ENCODE peak calls at places on chromosome 21, in nine cellular contexts. One of them, this sample, is unnamed.

GRCh38 chr21:21682172-21682571 is 684.0 kb downstream of the NCAM2 start:
- DNase-seq in heart right ventricle: no peak
- DNase-seq in BJ: peak; percentile 31
- DNase-seq in brain microvascular endothelial cell: peak; percentile 0
- DNase-seq in DND-41: no peak
- DNase-seq in osteoblast: no peak
- DNase-seq in mucosa of descending colon: no peak
- DNase-seq in AG04450: no peak
- DNase-seq in endothelial cell of umbilical vein: no peak
- DNase-seq in this sample: peak; percentile 37

GRCh38 chr21:35376406-35377135 is 327.5 kb upstream of the RUNX1 start:
- DNase-seq in DND-41: no peak
- DNase-seq in BJ: no peak
- DNase-seq in heart right ventricle: no peak
- DNase-seq in AG04450: no peak
- DNase-seq in osteoblast: no peak
- DNase-seq in endothelial cell of umbilical vein: peak; percentile 15
- DNase-seq in mucosa of descending colon: no peak
- DNase-seq in brain microvascular endothelial cell: no peak
- DNase-seq in this sample: no peak

GRCh38 chr21:38273745-38274544 is 17.2 kb downstream of the KCNJ15 start:
- DNase-seq in mucosa of descending colon: no peak
- DNase-seq in heart right ventricle: no peak
- DNase-seq in DND-41: no peak
- DNase-seq in BJ: no peak
- DNase-seq in brain microvascular endothelial cell: no peak
- DNase-seq in osteoblast: no peak
- DNase-seq in endothelial cell of umbilical vein: no peak
- DNase-seq in AG04450: peak; percentile 63
- DNase-seq in this sample: no peak

GRCh38 chr21:36419996-36420395 is 34.8 kb downstream of the CHAF1B start:
- DNase-seq in heart right ventricle: peak; percentile 85
- DNase-seq in BJ: peak; percentile 36
- DNase-seq in AG04450: peak; percentile 84
- DNase-seq in DND-41: peak; percentile 51
- DNase-seq in endothelial cell of umbilical vein: peak; percentile 93
- DNase-seq in mucosa of descending colon: peak; percentile 75
- DNase-seq in brain microvascular endothelial cell: peak; percentile 85
- DNase-seq in osteoblast: peak; percentile 97
- DNase-seq in this sample: peak; percentile 75

GRCh38 chr21:36437745-36438128 is 42.2 kb downstream of the CLDN14 start:
- DNase-seq in mucosa of descending colon: no peak
- DNase-seq in BJ: peak; percentile 40
- DNase-seq in heart right ventricle: no peak
- DNase-seq in DND-41: no peak
- DNase-seq in AG04450: peak; percentile 49
- DNase-seq in endothelial cell of umbilical vein: peak; percentile 74
- DNase-seq in osteoblast: no peak
- DNase-seq in brain microvascular endothelial cell: peak; percentile 97
- DNase-seq in this sample: no peak

GRCh38 chr21:29867796-29868195 is 72.0 kb downstream of the GRIK1 start:
- DNase-seq in heart right ventricle: no peak
- DNase-seq in mucosa of descending colon: no peak
- DNase-seq in AG04450: no peak
- DNase-seq in endothelial cell of umbilical vein: no peak
- DNase-seq in osteoblast: no peak
- DNase-seq in brain microvascular endothelial cell: no peak
- DNase-seq in BJ: no peak
- DNase-seq in DND-41: no peak
- DNase-seq in this sample: no peak

GRCh38 chr21:17388226-17388625 is 124.6 kb upstream of the CXADR start:
- DNase-seq in endothelial cell of umbilical vein: no peak
- DNase-seq in BJ: no peak
- DNase-seq in DND-41: no peak
- DNase-seq in heart right ventricle: no peak
- DNase-seq in mucosa of descending colon: no peak
- DNase-seq in brain microvascular endothelial cell: no peak
- DNase-seq in osteoblast: no peak
- DNase-seq in AG04450: no peak
- DNase-seq in this sample: no peak

GRCh38 chr21:37645848-37646247 is 270.4 kb downstream of the KCNJ6 start:
- DNase-seq in DND-41: no peak
- DNase-seq in mucosa of descending colon: no peak
- DNase-seq in heart right ventricle: no peak
- DNase-seq in AG04450: no peak
- DNase-seq in BJ: no peak
- DNase-seq in endothelial cell of umbilical vein: no peak
- DNase-seq in osteoblast: no peak
- DNase-seq in brain microvascular endothelial cell: no peak
- DNase-seq in this sample: no peak

GRCh38 chr21:31636874-31637273 is 22.6 kb upstream of the SOD1 start:
- DNase-seq in DND-41: no peak
- DNase-seq in AG04450: no peak
- DNase-seq in endothelial cell of umbilical vein: no peak
- DNase-seq in BJ: no peak
- DNase-seq in heart right ventricle: no peak
- DNase-seq in osteoblast: no peak
- DNase-seq in mucosa of descending colon: no peak
- DNase-seq in brain microvascular endothelial cell: no peak
- DNase-seq in this sample: no peak

GRCh38 chr21:39392981-39393380 is 44.1 kb upstream of the HMGN1 start:
- DNase-seq in endothelial cell of umbilical vein: no peak
- DNase-seq in brain microvascular endothelial cell: no peak
- DNase-seq in DND-41: no peak
- DNase-seq in mucosa of descending colon: no peak
- DNase-seq in heart right ventricle: no peak
- DNase-seq in AG04450: no peak
- DNase-seq in osteoblast: no peak
- DNase-seq in BJ: no peak
- DNase-seq in this sample: no peak

GRCh38 chr21:29258626-29259335 is 39.9 kb upstream of the BACH1 start:
- DNase-seq in osteoblast: peak; percentile 47
- DNase-seq in endothelial cell of umbilical vein: peak; percentile 61
- DNase-seq in brain microvascular endothelial cell: peak; percentile 50
- DNase-seq in DND-41: no peak
- DNase-seq in heart right ventricle: no peak
- DNase-seq in AG04450: peak; percentile 47
- DNase-seq in mucosa of descending colon: no peak
- DNase-seq in BJ: peak; percentile 71
- DNase-seq in this sample: peak; percentile 50

GRCh38 chr21:30194701-30195299 is 21.1 kb downstream of the CLDN8 start:
- DNase-seq in osteoblast: no peak
- DNase-seq in heart right ventricle: no peak
- DNase-seq in BJ: no peak
- DNase-seq in DND-41: peak; percentile 10
- DNase-seq in mucosa of descending colon: no peak
- DNase-seq in AG04450: no peak
- DNase-seq in brain microvascular endothelial cell: peak; percentile 37
- DNase-seq in endothelial cell of umbilical vein: no peak
- DNase-seq in this sample: peak; percentile 1

GRCh38 chr21:33855190-33855589 is 60.4 kb downstream of the ATP5PO start:
- DNase-seq in osteoblast: no peak
- DNase-seq in heart right ventricle: no peak
- DNase-seq in mucosa of descending colon: no peak
- DNase-seq in AG04450: no peak
- DNase-seq in brain microvascular endothelial cell: no peak
- DNase-seq in DND-41: no peak
- DNase-seq in BJ: no peak
- DNase-seq in endothelial cell of umbilical vein: no peak
- DNase-seq in this sample: no peak
- TF ChIP-seq CTCF in osteoblast: no peak
- TF ChIP-seq CTCF in heart right ventricle: no peak
- TF ChIP-seq CTCF in mucosa of descending colon: no peak
- TF ChIP-seq CTCF in AG04450: peak; percentile 23
- TF ChIP-seq CTCF in brain microvascular endothelial cell: peak; percentile 40
- TF ChIP-seq CTCF in DND-41: peak; percentile 43
- TF ChIP-seq CTCF in BJ: no peak
- TF ChIP-seq CTCF in endothelial cell of umbilical vein: no peak
- TF ChIP-seq CTCF in this sample: peak; percentile 41

GRCh38 chr21:43786423-43787179 is 2.8 kb upstream of the RRP1 start:
- DNase-seq in mucosa of descending colon: no peak
- DNase-seq in DND-41: no peak
- DNase-seq in brain microvascular endothelial cell: no peak
- DNase-seq in osteoblast: no peak
- DNase-seq in BJ: no peak
- DNase-seq in AG04450: no peak
- DNase-seq in heart right ventricle: no peak
- DNase-seq in endothelial cell of umbilical vein: no peak
- DNase-seq in this sample: no peak
- H3K4me3 ChIP-seq in mucosa of descending colon: no peak overlapping the region
- H3K4me3 ChIP-seq in DND-41: no peak overlapping the region
- H3K4me3 ChIP-seq in brain microvascular endothelial cell: no peak overlapping the region
- H3K4me3 ChIP-seq in osteoblast: no peak overlapping the region
- H3K4me3 ChIP-seq in BJ: no peak overlapping the region
- H3K4me3 ChIP-seq in AG04450: no peak overlapping the region
- H3K4me3 ChIP-seq in heart right ventricle: no peak overlapping the region
- H3K4me3 ChIP-seq in endothelial cell of umbilical vein: no peak overlapping the region
- H3K4me3 ChIP-seq in this sample: no peak overlapping the region

GRCh38 chr21:44755227-44755626 is 43.9 kb upstream of the TSPEAR start:
- DNase-seq in BJ: no peak
- DNase-seq in brain microvascular endothelial cell: peak; percentile 50
- DNase-seq in endothelial cell of umbilical vein: peak; percentile 85
- DNase-seq in DND-41: no peak
- DNase-seq in heart right ventricle: no peak
- DNase-seq in osteoblast: peak; percentile 79
- DNase-seq in mucosa of descending colon: no peak
- DNase-seq in AG04450: no peak
- DNase-seq in this sample: no peak
- TF ChIP-seq CTCF in BJ: peak; percentile 41
- TF ChIP-seq CTCF in brain microvascular endothelial cell: no peak
- TF ChIP-seq CTCF in endothelial cell of umbilical vein: no peak
- TF ChIP-seq CTCF in DND-41: no peak
- TF ChIP-seq CTCF in heart right ventricle: no peak
- TF ChIP-seq CTCF in osteoblast: no peak
- TF ChIP-seq CTCF in mucosa of descending colon: no peak
- TF ChIP-seq CTCF in AG04450: peak; percentile 26
- TF ChIP-seq CTCF in this sample: peak; percentile 17

DNA sequence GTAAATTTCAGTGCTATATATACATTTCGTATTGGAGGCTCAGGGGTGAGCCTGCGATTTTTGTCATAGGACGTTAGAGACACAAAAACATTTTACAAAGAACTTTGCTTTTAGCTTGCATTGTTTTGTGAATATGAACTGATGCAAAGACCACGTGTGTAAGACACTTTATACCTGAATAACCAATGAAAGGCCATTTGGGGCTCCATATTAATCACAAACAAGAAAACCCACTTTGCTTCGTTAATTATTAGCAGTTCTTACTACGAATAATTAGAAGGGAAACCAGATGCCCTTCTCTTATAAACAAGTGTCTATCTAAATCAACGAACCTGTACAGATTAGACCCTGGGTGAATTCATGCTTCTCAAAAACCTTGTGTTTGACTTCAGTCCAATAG is 1.1 kb downstream of the CYYR1 start:
- DNase-seq in brain microvascular endothelial cell: no peak
- DNase-seq in endothelial cell of umbilical vein: peak; percentile 67
- DNase-seq in heart right ventricle: no peak
- DNase-seq in osteoblast: no peak
- DNase-seq in mucosa of descending colon: no peak
- DNase-seq in BJ: no peak
- DNase-seq in DND-41: no peak
- DNase-seq in AG04450: no peak
- DNase-seq in this sample: no peak
- H3K4me3 ChIP-seq in brain microvascular endothelial cell: no peak overlapping the region
- H3K4me3 ChIP-seq in endothelial cell of umbilical vein: peak overlapping the region; percentile 83
- H3K4me3 ChIP-seq in heart right ventricle: peak overlapping the region; percentile 68
- H3K4me3 ChIP-seq in osteoblast: no peak overlapping the region
- H3K4me3 ChIP-seq in mucosa of descending colon: no peak overlapping the region
- H3K4me3 ChIP-seq in BJ: no peak overlapping the region
- H3K4me3 ChIP-seq in DND-41: no peak overlapping the region
- H3K4me3 ChIP-seq in AG04450: no peak overlapping the region
- H3K4me3 ChIP-seq in this sample: peak overlapping the region; percentile 63

DNA sequence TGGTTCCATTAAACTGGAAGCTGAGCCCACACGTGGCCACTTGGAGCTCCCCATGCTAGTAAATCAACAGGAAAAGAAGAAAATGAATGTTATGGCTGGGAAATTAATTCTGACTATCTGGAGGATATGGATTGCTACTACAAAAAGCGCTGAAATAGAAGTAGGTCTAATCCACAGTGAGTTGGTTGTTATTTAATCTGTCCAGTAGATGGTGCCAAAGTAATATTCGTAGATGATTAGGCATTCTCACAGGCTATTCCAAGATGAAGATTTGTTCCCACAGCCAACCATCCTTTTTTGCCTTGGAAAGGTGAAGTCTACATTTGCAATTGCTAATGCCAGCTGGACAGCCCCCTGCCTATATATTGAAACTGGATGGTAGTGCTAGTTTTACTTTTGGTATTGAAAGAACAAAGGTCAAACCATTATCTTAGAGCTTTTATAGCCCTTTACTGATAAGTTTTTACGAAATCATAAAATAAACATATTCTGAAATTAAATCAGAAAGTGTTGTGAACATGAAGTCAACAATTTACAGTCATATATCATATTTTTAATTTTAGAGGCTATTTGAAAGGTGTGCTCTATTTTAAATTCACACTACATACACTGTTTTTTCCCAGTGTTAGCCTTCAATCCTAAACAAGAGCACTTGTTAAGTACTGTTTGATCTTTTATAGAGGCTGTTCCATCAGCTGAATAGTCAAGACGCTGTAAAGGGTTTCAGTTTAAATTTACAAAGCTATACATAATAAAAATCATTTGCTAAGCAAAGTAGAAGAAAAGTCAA is 43.9 kb downstream of the RBM11 start:
- DNase-seq in AG04450: no peak
- DNase-seq in heart right ventricle: no peak
- DNase-seq in DND-41: no peak
- DNase-seq in endothelial cell of umbilical vein: peak; percentile 56
- DNase-seq in brain microvascular endothelial cell: peak; percentile 31
- DNase-seq in BJ: no peak
- DNase-seq in mucosa of descending colon: no peak
- DNase-seq in osteoblast: peak; percentile 69
- DNase-seq in this sample: peak; percentile 17
- TF ChIP-seq CTCF in AG04450: peak; percentile 49
- TF ChIP-seq CTCF in heart right ventricle: peak; percentile 65
- TF ChIP-seq CTCF in DND-41: peak; percentile 78
- TF ChIP-seq CTCF in endothelial cell of umbilical vein: peak; percentile 22
- TF ChIP-seq CTCF in brain microvascular endothelial cell: peak; percentile 52
- TF ChIP-seq CTCF in BJ: peak; percentile 45
- TF ChIP-seq CTCF in mucosa of descending colon: no peak
- TF ChIP-seq CTCF in osteoblast: peak; percentile 58
- TF ChIP-seq CTCF in this sample: peak; percentile 56

DNA sequence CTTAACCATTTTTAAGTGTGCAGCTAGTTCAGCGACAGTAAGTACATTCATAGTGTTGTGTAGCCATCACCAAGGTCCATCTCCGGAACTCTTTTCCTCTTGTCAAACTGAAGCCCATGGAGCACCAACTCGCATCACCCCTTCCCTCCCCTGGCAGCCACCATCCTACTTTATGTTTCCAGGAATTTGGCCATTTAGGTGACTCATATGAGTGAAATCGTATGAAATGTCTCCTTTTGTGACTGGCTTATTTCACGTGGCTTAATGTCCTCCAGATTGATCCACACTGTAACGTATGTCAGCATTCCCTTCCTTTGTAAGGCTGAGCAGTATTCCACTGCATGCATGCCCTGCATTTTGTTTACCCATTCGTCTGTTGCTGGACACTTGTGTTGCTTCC is 2.5 kb downstream of the COL6A2 start:
- DNase-seq in BJ: no peak
- DNase-seq in heart right ventricle: peak; percentile 2
- DNase-seq in DND-41: no peak
- DNase-seq in brain microvascular endothelial cell: no peak
- DNase-seq in AG04450: no peak
- DNase-seq in mucosa of descending colon: no peak
- DNase-seq in endothelial cell of umbilical vein: no peak
- DNase-seq in osteoblast: peak; percentile 90
- DNase-seq in this sample: no peak
- H3K4me3 ChIP-seq in BJ: peak overlapping the region; percentile 88
- H3K4me3 ChIP-seq in heart right ventricle: peak overlapping the region; percentile 90
- H3K4me3 ChIP-seq in DND-41: no peak overlapping the region
- H3K4me3 ChIP-seq in brain microvascular endothelial cell: peak overlapping the region; percentile 78
- H3K4me3 ChIP-seq in AG04450: peak overlapping the region; percentile 79
- H3K4me3 ChIP-seq in mucosa of descending colon: no peak overlapping the region
- H3K4me3 ChIP-seq in endothelial cell of umbilical vein: no peak overlapping the region
- H3K4me3 ChIP-seq in osteoblast: peak overlapping the region; percentile 86
- H3K4me3 ChIP-seq in this sample: no peak overlapping the region